ENCODE peak calls at places on chromosome 5, in eight cellular contexts. One of them, this sample, is unnamed. For H3K9me3 and H3K4me1, the result is how much of the 10 kb centered on the place peaks cover.

GRCh38 chr5:36877667-36878420 is 1.3 kb downstream of the NIPBL start:
- DNase-seq in cardiac muscle cell: peak
- DNase-seq in CD8-positive, alpha-beta T cell: no peak
- DNase-seq in right atrium auricular region: no peak
- DNase-seq in CD8-positive, alpha-beta memory T cell: peak
- DNase-seq in GM23248: peak
- DNase-seq in fibroblast of lung: peak
- DNase-seq in transverse colon: no peak
- DNase-seq in this sample: peak

GRCh38 chr5:7878381-7878873 is 9.5 kb downstream of the MTRR start:
- DNase-seq in CD8-positive, alpha-beta T cell: no peak
- DNase-seq in right atrium auricular region: no peak
- DNase-seq in cardiac muscle cell: peak
- DNase-seq in fibroblast of lung: peak
- DNase-seq in transverse colon: no peak
- DNase-seq in GM23248: peak
- DNase-seq in CD8-positive, alpha-beta memory T cell: no peak
- DNase-seq in this sample: no peak

GRCh38 chr5:35319231-35320002 is 89.1 kb upstream of the PRLR start:
- DNase-seq in GM23248: peak
- DNase-seq in CD8-positive, alpha-beta T cell: no peak
- DNase-seq in cardiac muscle cell: peak
- DNase-seq in right atrium auricular region: peak
- DNase-seq in transverse colon: peak
- DNase-seq in fibroblast of lung: no peak
- DNase-seq in CD8-positive, alpha-beta memory T cell: no peak
- DNase-seq in this sample: no peak

GRCh38 chr5:171709930-171710329 is 75.7 kb upstream of the SMIM23 start:
- DNase-seq in CD8-positive, alpha-beta T cell: no peak
- DNase-seq in GM23248: peak
- DNase-seq in CD8-positive, alpha-beta memory T cell: no peak
- DNase-seq in cardiac muscle cell: no peak
- DNase-seq in fibroblast of lung: no peak
- DNase-seq in right atrium auricular region: peak
- DNase-seq in transverse colon: no peak
- DNase-seq in this sample: no peak

GRCh38 chr5:180329606-180330269 is 23.4 kb downstream of the GFPT2 start:
- DNase-seq in CD8-positive, alpha-beta memory T cell: no peak
- DNase-seq in GM23248: no peak
- DNase-seq in cardiac muscle cell: no peak
- DNase-seq in right atrium auricular region: no peak
- DNase-seq in transverse colon: no peak
- DNase-seq in fibroblast of lung: no peak
- DNase-seq in CD8-positive, alpha-beta T cell: no peak
- DNase-seq in this sample: no peak

GRCh38 chr5:7597058-7597457 is 201.1 kb downstream of the ADCY2 start:
- DNase-seq in CD8-positive, alpha-beta T cell: no peak
- DNase-seq in transverse colon: no peak
- DNase-seq in fibroblast of lung: no peak
- DNase-seq in right atrium auricular region: no peak
- DNase-seq in CD8-positive, alpha-beta memory T cell: no peak
- DNase-seq in cardiac muscle cell: no peak
- DNase-seq in GM23248: peak
- DNase-seq in this sample: no peak

GRCh38 chr5:97840643-97841042 is 657.6 kb upstream of the RIOK2 start:
- DNase-seq in transverse colon: no peak
- DNase-seq in fibroblast of lung: no peak
- DNase-seq in cardiac muscle cell: peak
- DNase-seq in GM23248: peak
- DNase-seq in CD8-positive, alpha-beta memory T cell: no peak
- DNase-seq in CD8-positive, alpha-beta T cell: no peak
- DNase-seq in right atrium auricular region: no peak
- DNase-seq in this sample: no peak

GRCh38 chr5:73625905-73626811 is at the start of gene ARHGEF28:
- DNase-seq in transverse colon: peak
- DNase-seq in right atrium auricular region: no peak
- DNase-seq in CD8-positive, alpha-beta memory T cell: no peak
- DNase-seq in GM23248: peak
- DNase-seq in CD8-positive, alpha-beta T cell: peak
- DNase-seq in cardiac muscle cell: peak
- DNase-seq in fibroblast of lung: peak
- DNase-seq in this sample: peak

GRCh38 chr5:176425138-176425537 is 8.8 kb upstream of the CLTB start:
- DNase-seq in CD8-positive, alpha-beta T cell: no peak
- DNase-seq in right atrium auricular region: no peak
- DNase-seq in GM23248: no peak
- DNase-seq in cardiac muscle cell: no peak
- DNase-seq in transverse colon: no peak
- DNase-seq in CD8-positive, alpha-beta memory T cell: no peak
- DNase-seq in fibroblast of lung: no peak
- DNase-seq in this sample: no peak
- H3K9me3 ChIP-seq in CD8-positive, alpha-beta T cell: under half
- H3K9me3 ChIP-seq in right atrium auricular region: under half
- H3K9me3 ChIP-seq in GM23248: under half
- H3K9me3 ChIP-seq in cardiac muscle cell: under half
- H3K9me3 ChIP-seq in transverse colon: under half
- H3K9me3 ChIP-seq in CD8-positive, alpha-beta memory T cell: under half
- H3K9me3 ChIP-seq in fibroblast of lung: under half
- H3K9me3 ChIP-seq in this sample: under half

GRCh38 chr5:127998950-127999349 is 84.6 kb upstream of the SLC12A2 start:
- DNase-seq in cardiac muscle cell: no peak
- DNase-seq in right atrium auricular region: no peak
- DNase-seq in CD8-positive, alpha-beta memory T cell: no peak
- DNase-seq in transverse colon: no peak
- DNase-seq in fibroblast of lung: no peak
- DNase-seq in CD8-positive, alpha-beta T cell: no peak
- DNase-seq in GM23248: no peak
- DNase-seq in this sample: no peak
- H3K4me1 ChIP-seq in cardiac muscle cell: under half
- H3K4me1 ChIP-seq in right atrium auricular region: under half
- H3K4me1 ChIP-seq in CD8-positive, alpha-beta memory T cell: under half
- H3K4me1 ChIP-seq in transverse colon: under half
- H3K4me1 ChIP-seq in fibroblast of lung: under half
- H3K4me1 ChIP-seq in CD8-positive, alpha-beta T cell: under half
- H3K4me1 ChIP-seq in GM23248: under half
- H3K4me1 ChIP-seq in this sample: under half

GRCh38 chr5:17225551-17225950 is 8.1 kb downstream of the BASP1 start:
- DNase-seq in right atrium auricular region: no peak
- DNase-seq in transverse colon: no peak
- DNase-seq in fibroblast of lung: no peak
- DNase-seq in GM23248: no peak
- DNase-seq in CD8-positive, alpha-beta T cell: no peak
- DNase-seq in cardiac muscle cell: no peak
- DNase-seq in CD8-positive, alpha-beta memory T cell: no peak
- DNase-seq in this sample: no peak
- H3K4me3 ChIP-seq in right atrium auricular region: no peak
- H3K4me3 ChIP-seq in transverse colon: no peak
- H3K4me3 ChIP-seq in fibroblast of lung: no peak
- H3K4me3 ChIP-seq in GM23248: no peak
- H3K4me3 ChIP-seq in CD8-positive, alpha-beta T cell: no peak
- H3K4me3 ChIP-seq in cardiac muscle cell: no peak
- H3K4me3 ChIP-seq in CD8-positive, alpha-beta memory T cell: no peak
- H3K4me3 ChIP-seq in this sample: no peak

GRCh38 chr5:166031926-166032325 is 2259.5 kb upstream of the WWC1 start:
- DNase-seq in right atrium auricular region: no peak
- DNase-seq in CD8-positive, alpha-beta memory T cell: no peak
- DNase-seq in CD8-positive, alpha-beta T cell: no peak
- DNase-seq in transverse colon: no peak
- DNase-seq in cardiac muscle cell: no peak
- DNase-seq in fibroblast of lung: no peak
- DNase-seq in GM23248: no peak
- DNase-seq in this sample: no peak
- H3K9me3 ChIP-seq in right atrium auricular region: under half
- H3K9me3 ChIP-seq in CD8-positive, alpha-beta memory T cell: under half
- H3K9me3 ChIP-seq in CD8-positive, alpha-beta T cell: under half
- H3K9me3 ChIP-seq in transverse colon: under half
- H3K9me3 ChIP-seq in cardiac muscle cell: under half
- H3K9me3 ChIP-seq in fibroblast of lung: under half
- H3K9me3 ChIP-seq in GM23248: under half
- H3K9me3 ChIP-seq in this sample: under half

GRCh38 chr5:115054387-115054951 is 115.2 kb downstream of the TRIM36 start:
- DNase-seq in GM23248: no peak
- DNase-seq in cardiac muscle cell: no peak
- DNase-seq in right atrium auricular region: no peak
- DNase-seq in CD8-positive, alpha-beta memory T cell: no peak
- DNase-seq in CD8-positive, alpha-beta T cell: no peak
- DNase-seq in fibroblast of lung: no peak
- DNase-seq in transverse colon: no peak
- DNase-seq in this sample: no peak

GRCh38 chr5:115050860-115051259 is 118.8 kb downstream of the TRIM36 start:
- DNase-seq in CD8-positive, alpha-beta memory T cell: no peak
- DNase-seq in CD8-positive, alpha-beta T cell: no peak
- DNase-seq in GM23248: no peak
- DNase-seq in right atrium auricular region: no peak
- DNase-seq in cardiac muscle cell: no peak
- DNase-seq in fibroblast of lung: no peak
- DNase-seq in transverse colon: no peak
- DNase-seq in this sample: no peak

DNA sequence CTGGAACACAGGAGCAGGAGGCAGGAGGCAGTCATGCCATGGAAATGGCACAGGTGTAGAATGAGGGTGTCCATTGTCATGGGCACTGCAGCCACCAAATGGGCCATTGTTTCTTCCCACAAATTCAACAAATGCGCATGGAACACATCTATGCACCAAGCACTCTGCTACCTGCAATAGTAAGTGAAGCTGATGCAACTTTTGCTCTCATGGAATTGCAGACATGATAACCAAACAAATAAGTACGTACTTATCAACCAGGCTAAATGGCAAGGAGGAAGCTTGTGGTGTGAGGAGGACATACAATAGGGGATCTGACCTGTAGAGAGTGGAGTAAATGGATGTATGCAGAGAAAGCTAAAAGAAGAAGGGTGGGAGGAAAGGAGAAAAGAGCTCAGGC is 116.8 kb downstream of the TRIM36 start:
- DNase-seq in right atrium auricular region: no peak
- DNase-seq in transverse colon: no peak
- DNase-seq in CD8-positive, alpha-beta memory T cell: no peak
- DNase-seq in GM23248: no peak
- DNase-seq in fibroblast of lung: no peak
- DNase-seq in cardiac muscle cell: no peak
- DNase-seq in CD8-positive, alpha-beta T cell: no peak
- DNase-seq in this sample: no peak
- H3K4me1 ChIP-seq in right atrium auricular region: under half
- H3K4me1 ChIP-seq in transverse colon: under half
- H3K4me1 ChIP-seq in CD8-positive, alpha-beta memory T cell: under half
- H3K4me1 ChIP-seq in GM23248: under half
- H3K4me1 ChIP-seq in fibroblast of lung: under half
- H3K4me1 ChIP-seq in cardiac muscle cell: under half
- H3K4me1 ChIP-seq in CD8-positive, alpha-beta T cell: under half
- H3K4me1 ChIP-seq in this sample: under half

GRCh38 chr5:141873933-141874261 is 4.3 kb downstream of the PCDH1 start:
- DNase-seq in cardiac muscle cell: no peak
- DNase-seq in fibroblast of lung: no peak
- DNase-seq in CD8-positive, alpha-beta T cell: no peak
- DNase-seq in CD8-positive, alpha-beta memory T cell: no peak
- DNase-seq in right atrium auricular region: no peak
- DNase-seq in GM23248: no peak
- DNase-seq in transverse colon: no peak
- DNase-seq in this sample: no peak
- H3K4me3 ChIP-seq in cardiac muscle cell: no peak
- H3K4me3 ChIP-seq in fibroblast of lung: no peak
- H3K4me3 ChIP-seq in CD8-positive, alpha-beta T cell: no peak
- H3K4me3 ChIP-seq in CD8-positive, alpha-beta memory T cell: no peak
- H3K4me3 ChIP-seq in right atrium auricular region: peak
- H3K4me3 ChIP-seq in GM23248: no peak
- H3K4me3 ChIP-seq in transverse colon: no peak
- H3K4me3 ChIP-seq in this sample: no peak

GRCh38 chr5:3331819-3332218 is 263.8 kb upstream of the IRX1 start:
- DNase-seq in right atrium auricular region: no peak
- DNase-seq in cardiac muscle cell: no peak
- DNase-seq in GM23248: no peak
- DNase-seq in CD8-positive, alpha-beta T cell: no peak
- DNase-seq in transverse colon: no peak
- DNase-seq in CD8-positive, alpha-beta memory T cell: no peak
- DNase-seq in fibroblast of lung: no peak
- DNase-seq in this sample: no peak
- H3K9me3 ChIP-seq in right atrium auricular region: under half
- H3K9me3 ChIP-seq in cardiac muscle cell: under half
- H3K9me3 ChIP-seq in GM23248: under half
- H3K9me3 ChIP-seq in CD8-positive, alpha-beta T cell: under half
- H3K9me3 ChIP-seq in transverse colon: under half
- H3K9me3 ChIP-seq in CD8-positive, alpha-beta memory T cell: under half
- H3K9me3 ChIP-seq in fibroblast of lung: under half
- H3K9me3 ChIP-seq in this sample: under half